ENCODE peak calls at places on chromosomes 7 and 10, in four cellular contexts. I, G, U and N are unnamed samples.

GRCh38 chr10:101162677-101163076 is 31.6 kb downstream of the TLX1 start:
- DNase-seq in I (peak), G (no peak), U (no peak), N (no peak)

GRCh38 chr7:87003872-87004798 is 55.3 kb downstream of the ELAPOR2 start:
- DNase-seq in I (no peak), G (no peak), U (no peak), N (no peak)

GRCh38 chr10:99788598-99789259 is 6.3 kb downstream of the ABCC2 start:
- DNase-seq in I (no peak), G (no peak), U (no peak), N (peak)

GRCh38 chr7:129163875-129164544 is 19.5 kb downstream of the TSPAN33 start:
- DNase-seq in I (no peak), G (peak), U (peak), N (no peak)

GRCh38 chr10:124318076-124318475 is 100.6 kb downstream of the OAT start:
- DNase-seq in I (peak), G (no peak), U (no peak), N (no peak)

GRCh38 chr10:62761115-62761514 is 43.4 kb upstream of the ADO start:
- DNase-seq in I (no peak), G (no peak), U (no peak), N (no peak)

GRCh38 chr10:121481222-121481621 is 117.0 kb downstream of the FGFR2 start:
- DNase-seq in I (no peak), G (no peak), U (no peak), N (no peak)

GRCh38 chr10:3131098-3131497 is 41.5 kb downstream of the PITRM1 start:
- DNase-seq in I (no peak), G (no peak), U (no peak), N (no peak)

GRCh38 chr10:91797077-91797690 is 1.0 kb upstream of the TNKS2 start:
- DNase-seq in I (no peak), G (no peak), U (no peak), N (no peak)

GRCh38 chr10:98790817-98791216 is 344.1 kb upstream of the HPS1 start:
- DNase-seq in I (no peak), G (peak), U (no peak), N (no peak)

GRCh38 chr10:29604291-29604825 is 30.4 kb downstream of the SVIL start:
- DNase-seq in I (no peak), G (no peak), U (no peak), N (no peak)

GRCh38 chr7:130904031-130904757 is 170.2 kb upstream of the KLF14 start:
- DNase-seq in I (no peak), G (peak), U (peak), N (no peak)

GRCh38 chr7:88546808-88547207 is 212.7 kb upstream of the ZNF804B start:
- DNase-seq in I (no peak), G (peak), U (peak), N (no peak)

GRCh38 chr10:49647554-49647953 is 31.9 kb upstream of the C10orf53 start:
- DNase-seq in I (no peak), G (no peak), U (no peak), N (no peak)

GRCh38 chr10:125001313-125002043 is 59.6 kb downstream of the ZRANB1 start:
- DNase-seq in I (peak), G (no peak), U (no peak), N (peak)

GRCh38 chr10:18955041-18955440 is 93.6 kb upstream of the MALRD1 start:
- DNase-seq in I (no peak), G (no peak), U (no peak), N (no peak)

GRCh38 chr10:60003709-60004191 is 97.4 kb upstream of the CCDC6 start:
- DNase-seq in I (no peak), G (no peak), U (no peak), N (no peak)

GRCh38 chr7:13115157-13115772 is 427.8 kb downstream of the ARL4A start:
- DNase-seq in I (no peak), G (no peak), U (no peak), N (no peak)

GRCh38 chr10:53664620-53665019 is 892.0 kb upstream of the MBL2 start:
- DNase-seq in I (no peak), G (no peak), U (no peak), N (no peak)

GRCh38 chr10:15504101-15504840 is 133.2 kb upstream of the FAM171A1 start:
- DNase-seq in I (no peak), G (no peak), U (no peak), N (no peak)

GRCh38 chr7:68205826-68206225 is 1209.2 kb downstream of the TYW1 start:
- DNase-seq in I (no peak), G (no peak), U (no peak), N (no peak)

GRCh38 chr10:45154481-45154880 is 153.8 kb downstream of the ZNF22 start:
- DNase-seq in I (no peak), G (no peak), U (no peak), N (no peak)

GRCh38 chr10:114404171-114405010 is at the start of gene AFAP1L2:
- DNase-seq in I (peak), G (no peak), U (no peak), N (no peak)

GRCh38 chr7:148954766-148955165 is 70.7 kb upstream of the EZH2 start:
- DNase-seq in I (no peak), G (no peak), U (no peak), N (no peak)

GRCh38 chr10:103706047-103706446 is 149.3 kb downstream of the SH3PXD2A start:
- DNase-seq in I (no peak), G (no peak), U (no peak), N (no peak)

GRCh38 chr7:95585426-95585789 is 10.9 kb downstream of the PDK4 start:
- DNase-seq in I (no peak), G (no peak), U (no peak), N (no peak)

GRCh38 chr7:42745357-42746022 is 166.4 kb downstream of the C7orf25 start:
- DNase-seq in I (peak), G (peak), U (peak), N (no peak)

GRCh38 chr7:155835446-155836215 is 23.4 kb upstream of the SHH start:
- DNase-seq in I (no peak), G (no peak), U (no peak), N (no peak)

GRCh38 chr10:4810093-4810492 is 15.9 kb upstream of the AKR1E2 start:
- DNase-seq in I (no peak), G (no peak), U (no peak), N (no peak)

GRCh38 chr7:138752568-138753518 is 45.0 kb upstream of the TMEM213 start:
- DNase-seq in I (peak), G (peak), U (peak), N (peak)

GRCh38 chr10:45419673-45420020 is 45.6 kb downstream of the ALOX5 start:
- DNase-seq in I (no peak), G (no peak), U (no peak), N (no peak)

GRCh38 chr10:11002916-11003315 is 14.8 kb upstream of the CELF2 start:
- DNase-seq in I (no peak), G (no peak), U (no peak), N (no peak)

GRCh38 chr7:130936202-130936931 is 202.4 kb upstream of the KLF14 start:
- DNase-seq in I (no peak), G (no peak), U (no peak), N (no peak)

GRCh38 chr10:29617880-29618340 is 16.9 kb downstream of the SVIL start:
- DNase-seq in I (no peak), G (no peak), U (no peak), N (no peak)

GRCh38 chr7:134706468-134706867 is 59.8 kb downstream of the BPGM start:
- DNase-seq in I (no peak), G (no peak), U (no peak), N (no peak)

GRCh38 chr10:123893651-123894050 is 2.0 kb upstream of the CPXM2 start:
- DNase-seq in I (no peak), G (no peak), U (no peak), N (no peak)

GRCh38 chr10:52351911-52352310 is 37.8 kb downstream of the DKK1 start:
- DNase-seq in I (no peak), G (no peak), U (no peak), N (no peak)

GRCh38 chr10:10500941-10501340 is 516.7 kb upstream of the CELF2 start:
- DNase-seq in I (no peak), G (no peak), U (no peak), N (no peak)

GRCh38 chr10:124701881-124702656 is 42.1 kb downstream of the FAM53B start:
- DNase-seq in I (no peak), G (no peak), U (no peak), N (no peak)

GRCh38 chr7:79774150-79774549 is 320.7 kb upstream of the MAGI2 start:
- DNase-seq in I (no peak), G (no peak), U (no peak), N (no peak)

GRCh38 chr10:48473704-48474103 is 131.2 kb downstream of the ARHGAP22 start:
- DNase-seq in I (peak), G (no peak), U (no peak), N (peak)
- TF ChIP-seq POLR2AphosphoS5 in I (no peak), G (no peak), U (no peak), N (no peak)

DNA sequence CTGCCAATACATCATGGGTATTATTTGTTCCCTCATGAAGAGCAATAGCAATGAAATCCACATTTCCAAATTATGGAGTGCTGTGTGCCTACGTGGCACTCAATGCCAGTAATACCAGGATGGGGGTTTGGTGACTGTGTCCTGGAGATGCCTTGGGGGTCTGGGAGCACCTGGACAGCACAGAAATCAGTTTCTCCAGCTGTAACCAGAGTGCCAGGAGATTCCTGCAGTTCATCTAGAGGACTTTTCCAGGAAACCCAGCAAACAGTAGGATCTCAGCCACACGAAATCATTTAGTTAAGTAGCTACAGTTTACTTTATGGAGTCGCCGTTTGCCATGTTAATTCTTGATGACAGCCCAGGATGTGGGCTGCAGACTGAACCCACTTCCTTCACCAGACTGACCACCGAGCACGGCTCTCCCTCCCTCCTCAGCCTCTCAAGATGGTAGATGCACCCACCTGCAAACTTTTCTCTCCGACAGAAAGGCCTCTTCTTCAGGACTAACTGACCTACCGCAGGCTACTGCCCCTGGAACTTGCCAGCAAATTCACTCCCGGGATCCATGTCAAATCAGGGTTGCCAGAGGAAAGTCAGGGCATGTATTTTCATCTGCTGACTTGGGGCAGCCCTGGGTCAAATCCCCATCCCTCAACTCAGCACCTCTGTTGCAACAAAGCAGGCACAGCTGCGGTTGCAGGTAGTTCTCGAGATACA is 30.3 kb downstream of the MKI67 start:
- DNase-seq in I (no peak), G (no peak), U (no peak), N (no peak)
- TF ChIP-seq POLR2A in I (no peak), G (no peak), U (no peak), N (no peak)

GRCh38 chr10:77289790-77290189 is 347.8 kb downstream of the KCNMA1 start:
- DNase-seq in I (no peak), G (no peak), U (no peak), N (no peak)

GRCh38 chr10:77285529-77286182 is 352.0 kb downstream of the KCNMA1 start:
- DNase-seq in I (no peak), G (no peak), U (no peak), N (no peak)

GRCh38 chr10:77289027-77289501 is 348.5 kb downstream of the KCNMA1 start:
- DNase-seq in I (no peak), G (no peak), U (no peak), N (no peak)

GRCh38 chr10:77286851-77287250 is 350.8 kb downstream of the KCNMA1 start:
- DNase-seq in I (no peak), G (no peak), U (no peak), N (no peak)

GRCh38 chr10:77287647-77288120 is 349.9 kb downstream of the KCNMA1 start:
- DNase-seq in I (no peak), G (no peak), U (no peak), N (no peak)
- TF ChIP-seq POLR2AphosphoS5 in I (no peak), G (no peak), U (no peak), N (no peak)

GRCh38 chr7:99674995-99675742 is 4.6 kb downstream of the CYP3A5 start:
- DNase-seq in I (no peak), G (no peak), U (no peak), N (no peak)

GRCh38 chr7:99669782-99670181 is 10.0 kb downstream of the CYP3A5 start:
- DNase-seq in I (no peak), G (no peak), U (no peak), N (no peak)

GRCh38 chr7:99677646-99678045 is 2.1 kb downstream of the CYP3A5 start:
- DNase-seq in I (no peak), G (no peak), U (peak), N (no peak)

GRCh38 chr7:99677013-99677412 is 2.8 kb downstream of the CYP3A5 start:
- DNase-seq in I (no peak), G (no peak), U (no peak), N (no peak)

DNA sequence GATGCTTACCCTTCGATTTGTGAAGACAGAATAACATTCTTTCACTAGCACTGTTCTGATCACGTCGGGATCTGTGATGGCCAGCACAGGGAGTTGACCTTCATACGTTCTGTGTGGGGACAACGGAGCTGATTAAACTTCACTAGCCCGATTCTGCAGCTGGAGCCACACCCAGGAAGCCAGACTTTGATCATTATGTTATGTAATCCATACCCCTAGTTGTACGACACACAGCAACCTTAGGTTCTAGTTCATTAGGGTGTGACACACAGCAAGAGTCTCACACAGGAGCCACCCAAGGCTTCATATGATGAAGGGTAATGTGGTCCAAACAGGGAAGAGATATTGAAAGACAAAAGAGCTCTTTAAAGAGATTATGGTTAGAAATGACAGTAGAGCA is 7.2 kb downstream of the CYP3A5 start:
- DNase-seq in I (no peak), G (no peak), U (no peak), N (no peak)
- TF ChIP-seq POLR2A in I (no peak), G (no peak), U (no peak), N (no peak)